ENCODE peak calls at places on chromosomes 2 and 18, in five cellular contexts. L is right atrium auricular region, Q is heart right ventricle, I is MCF 10A, Y is neural crest cell. S is an unnamed sample.

GRCh38 chr2:157872791-157873190 is 3.3 kb downstream of the ACVR1 start:
- DNase-seq in L (no peak), Q (no peak), I (no peak), Y (no peak), S (no peak)

GRCh38 chr2:28809927-28810326 is 707 bp upstream of the SPDYA start:
- DNase-seq in L (no peak), Q (no peak), I (no peak), Y (no peak), S (no peak)

GRCh38 chr2:198371902-198372611 is 567.7 kb downstream of the PLCL1 start:
- DNase-seq in L (no peak), Q (no peak), I (no peak), Y (no peak), S (no peak)

GRCh38 chr2:113257511-113258264 is 21.0 kb downstream of the PAX8 start:
- DNase-seq in L (no peak), Q (no peak), I (no peak), Y (no peak), S (no peak)

GRCh38 chr2:232581725-232582124 is 31.2 kb downstream of the EIF4E2 start:
- DNase-seq in L (no peak), Q (no peak), I (no peak), Y (no peak), S (no peak)

GRCh38 chr2:74290466-74291216 is 52.6 kb downstream of the SLC4A5 start:
- DNase-seq in L (no peak), Q (no peak), I (no peak), Y (no peak), S (no peak)

GRCh38 chr2:42614838-42615237 is 46.4 kb downstream of the MTA3 start:
- DNase-seq in L (no peak), Q (no peak), I (peak; percentile 58), Y (no peak), S (no peak)

GRCh38 chr18:41719808-41720207 is 235.2 kb upstream of the PIK3C3 start:
- DNase-seq in L (no peak), Q (no peak), I (no peak), Y (no peak), S (no peak)

GRCh38 chr2:675982-676646 is 1.1 kb downstream of the TMEM18 start:
- DNase-seq in L (no peak), Q (peak; percentile 23), I (peak; percentile 89), Y (peak; percentile 28), S (peak; percentile 63)
- TF ChIP-seq CTCF in L (no peak), Q (no peak), I (peak; percentile 30), Y (peak; percentile 54), S (peak; percentile 23)

GRCh38 chr2:71064754-71065621 is 3.5 kb upstream of the NAGK start:
- DNase-seq in L (no peak), Q (no peak), I (no peak), Y (no peak), S (no peak)

GRCh38 chr2:71068218-71069035 is at the start of gene NAGK:
- DNase-seq in L (peak; percentile 96), Q (peak; percentile 96), I (peak; percentile 95), Y (peak; percentile 90), S (peak; percentile 94)

GRCh38 chr2:71066856-71067255 is 1.6 kb upstream of the NAGK start:
- DNase-seq in L (no peak), Q (no peak), I (no peak), Y (no peak), S (no peak)

GRCh38 chr2:71069376-71069775 is 928 bp downstream of the NAGK start:
- DNase-seq in L (no peak), Q (no peak), I (no peak), Y (no peak), S (no peak)

DNA sequence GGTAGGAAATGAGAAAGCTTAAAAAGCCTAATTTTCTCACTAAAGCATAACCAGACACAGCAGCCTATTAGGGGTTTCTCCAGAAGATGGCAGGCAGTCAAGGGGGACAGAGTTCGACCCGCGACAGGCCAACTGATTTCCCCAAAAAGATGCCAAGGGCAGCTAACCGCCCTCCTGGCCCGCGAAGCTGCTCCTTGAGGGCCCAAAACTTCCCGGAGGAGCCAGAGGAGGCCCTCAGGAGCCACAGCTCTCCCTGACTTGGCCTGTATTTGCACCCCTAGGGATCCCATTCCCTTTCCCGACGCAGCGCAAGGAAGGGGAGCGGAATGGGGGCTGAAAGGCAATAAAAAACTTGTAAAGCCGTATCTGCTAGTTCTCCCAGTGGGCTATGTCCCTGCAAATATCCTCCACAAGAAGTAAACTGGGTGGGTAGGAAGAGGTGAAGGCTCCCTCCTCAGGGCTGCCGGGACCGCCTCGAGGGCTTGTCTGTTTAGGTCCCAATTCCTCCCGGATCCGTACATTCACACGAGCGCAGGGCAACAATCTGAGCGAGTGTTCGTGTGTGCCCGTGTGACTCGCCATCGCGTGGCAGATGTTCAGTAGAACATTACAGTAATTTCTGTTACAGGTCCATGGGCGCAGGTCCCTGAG is 756 bp upstream of the NAGK start:
- DNase-seq in L (no peak), Q (no peak), I (no peak), Y (no peak), S (no peak)
- TF ChIP-seq CTCF in L (no peak), Q (peak; percentile 3), I (no peak), Y (no peak), S (no peak)

GRCh38 chr2:197034292-197034691 is 107.8 kb upstream of the PGAP1 start:
- DNase-seq in L (no peak), Q (no peak), I (no peak), Y (no peak), S (no peak)

GRCh38 chr2:197034969-197035368 is 108.5 kb upstream of the PGAP1 start:
- DNase-seq in L (no peak), Q (no peak), I (no peak), Y (no peak), S (no peak)

GRCh38 chr2:197033222-197033621 is 106.7 kb upstream of the PGAP1 start:
- DNase-seq in L (no peak), Q (no peak), I (no peak), Y (no peak), S (no peak)

GRCh38 chr2:197042613-197043248 is 116.2 kb upstream of the PGAP1 start:
- DNase-seq in L (no peak), Q (no peak), I (no peak), Y (no peak), S (no peak)

GRCh38 chr2:197037863-197038398 is 111.4 kb upstream of the PGAP1 start:
- DNase-seq in L (no peak), Q (no peak), I (peak; percentile 6), Y (no peak), S (no peak)
- TF ChIP-seq CTCF in L (no peak), Q (no peak), I (peak; percentile 11), Y (no peak), S (no peak)

GRCh38 chr2:174901075-174901474 is 104.1 kb downstream of the CHN1 start:
- DNase-seq in L (peak; percentile 60), Q (no peak), I (no peak), Y (no peak), S (no peak)
- TF ChIP-seq CTCF in L (no peak), Q (no peak), I (no peak), Y (no peak), S (no peak)

GRCh38 chr2:98649135-98649991 is 41.0 kb downstream of the UNC50 start:
- DNase-seq in L (peak; percentile 92), Q (peak; percentile 85), I (peak; percentile 80), Y (peak; percentile 80), S (peak; percentile 84)
- TF ChIP-seq CTCF in L (peak; percentile 99), Q (peak; percentile 99), I (peak; percentile 97), Y (peak; percentile 99), S (peak; percentile 98)

DNA sequence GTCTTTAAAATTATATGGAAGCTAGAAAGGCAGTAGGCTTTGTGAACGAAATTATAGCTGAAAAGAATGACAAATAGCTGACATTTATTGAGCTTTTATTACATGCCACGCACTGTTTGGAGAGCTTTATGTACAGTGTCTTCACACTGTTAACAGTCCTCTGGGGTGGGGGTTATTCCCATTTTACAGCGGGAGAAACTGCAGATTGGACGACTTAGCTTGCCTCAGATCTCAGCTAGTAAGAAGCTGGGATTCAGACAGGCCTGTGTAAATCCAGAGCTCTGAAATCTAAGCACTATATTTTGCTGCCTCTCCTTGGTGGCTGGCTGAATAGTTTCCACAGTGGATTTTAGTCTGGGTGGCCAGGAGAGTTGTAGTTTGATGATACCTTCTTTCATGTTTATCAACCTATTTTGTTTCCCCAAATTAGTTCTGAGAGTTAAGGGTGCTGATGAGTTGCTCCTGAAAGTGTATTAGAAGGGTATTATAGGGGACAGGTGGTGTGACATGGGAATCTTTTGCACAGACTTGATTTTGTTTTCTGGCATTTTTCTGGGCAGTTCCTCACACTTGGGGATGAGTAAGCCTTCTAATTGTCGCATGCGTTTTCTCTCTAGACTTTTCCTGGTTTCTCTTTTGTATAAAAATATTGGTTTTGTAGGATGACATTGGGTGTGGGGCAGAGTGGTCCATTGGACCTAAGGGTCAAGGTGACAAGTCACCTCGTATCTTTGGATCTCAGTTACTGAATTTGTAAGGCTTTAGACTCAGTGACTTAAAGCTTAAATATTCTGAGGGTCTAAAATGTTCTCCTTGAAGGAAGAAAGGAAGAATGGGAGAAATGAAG is 1.5 kb downstream of the ACSL3 start:
- DNase-seq in L (no peak), Q (peak; percentile 19), I (peak; percentile 50), Y (no peak), S (no peak)
- TF ChIP-seq CTCF in L (peak; percentile 50), Q (peak; percentile 53), I (peak; percentile 22), Y (no peak), S (no peak)